ENCODE peak calls at places on chromosomes 2 and 18, in ten cellular contexts. Q, O, U, F, A, D, S, B, P and K are unnamed samples.

GRCh38 chr2:58494059-58494458 is 252.9 kb upstream of the FANCL start:
- DNase-seq in Q (no peak), O (no peak), U (no peak), F (no peak), A (no peak), D (no peak), S (no peak), B (no peak), P (no peak), K (no peak)

GRCh38 chr2:117931978-117932377 is 81.9 kb downstream of the CCDC93 start:
- DNase-seq in Q (no peak), O (no peak), U (no peak), F (no peak), A (no peak), D (no peak), S (no peak), B (no peak), P (no peak), K (no peak)

GRCh38 chr2:239509388-239510143 is 108.7 kb upstream of the HDAC4 start:
- DNase-seq in Q (no peak), O (no peak), U (no peak), F (no peak), A (no peak), D (no peak), S (no peak), B (no peak), P (no peak), K (no peak)

GRCh38 chr2:190503088-190503487 is 31.4 kb downstream of the NEMP2 start:
- DNase-seq in Q (no peak), O (no peak), U (no peak), F (no peak), A (no peak), D (no peak), S (no peak), B (no peak), P (no peak), K (no peak)

GRCh38 chr2:215811409-215812355 is 201.7 kb downstream of the MREG start:
- DNase-seq in Q (no peak), O (no peak), U (no peak), F (no peak), A (no peak), D (no peak), S (no peak), B (no peak), P (no peak), K (no peak)

GRCh38 chr2:152012697-152013096 is 86.1 kb downstream of the CACNB4 start:
- DNase-seq in Q (no peak), O (no peak), U (no peak), F (no peak), A (no peak), D (peak; percentile 29), S (no peak), B (no peak), P (no peak), K (no peak)

GRCh38 chr18:28078849-28079248 is 98.1 kb downstream of the CDH2 start:
- DNase-seq in Q (peak; percentile 39), O (no peak), U (no peak), F (no peak), A (no peak), D (no peak), S (no peak), B (no peak), P (no peak), K (no peak)

GRCh38 chr2:176134978-176135575 is 5.6 kb downstream of the HOXD8 start:
- DNase-seq in Q (no peak), O (no peak), U (no peak), F (no peak), A (no peak), D (peak; percentile 20), S (no peak), B (no peak), P (peak; percentile 65), K (no peak)

GRCh38 chr2:180591947-180592346 is 388.5 kb upstream of the UBE2E3 start:
- DNase-seq in Q (no peak), O (no peak), U (no peak), F (no peak), A (no peak), D (no peak), S (no peak), B (no peak), P (no peak), K (no peak)

GRCh38 chr2:164700390-164700789 is 79.1 kb upstream of the GRB14 start:
- DNase-seq in Q (peak; percentile 70), O (no peak), U (no peak), F (no peak), A (no peak), D (peak; percentile 15), S (no peak), B (no peak), P (no peak), K (no peak)

GRCh38 chr2:240974771-240975572 is 23.4 kb upstream of the SNED1 start:
- DNase-seq in Q (no peak), O (no peak), U (no peak), F (no peak), A (no peak), D (no peak), S (no peak), B (no peak), P (no peak), K (no peak)

GRCh38 chr2:60634443-60634842 is 81.0 kb upstream of the BCL11A start:
- DNase-seq in Q (peak; percentile 2), O (no peak), U (no peak), F (no peak), A (no peak), D (peak; percentile 34), S (no peak), B (no peak), P (no peak), K (no peak)

GRCh38 chr2:10932345-10933151 is 20.8 kb downstream of the KCNF1 start:
- DNase-seq in Q (no peak), O (no peak), U (no peak), F (no peak), A (no peak), D (peak; percentile 5), S (no peak), B (no peak), P (no peak), K (no peak)

DNA sequence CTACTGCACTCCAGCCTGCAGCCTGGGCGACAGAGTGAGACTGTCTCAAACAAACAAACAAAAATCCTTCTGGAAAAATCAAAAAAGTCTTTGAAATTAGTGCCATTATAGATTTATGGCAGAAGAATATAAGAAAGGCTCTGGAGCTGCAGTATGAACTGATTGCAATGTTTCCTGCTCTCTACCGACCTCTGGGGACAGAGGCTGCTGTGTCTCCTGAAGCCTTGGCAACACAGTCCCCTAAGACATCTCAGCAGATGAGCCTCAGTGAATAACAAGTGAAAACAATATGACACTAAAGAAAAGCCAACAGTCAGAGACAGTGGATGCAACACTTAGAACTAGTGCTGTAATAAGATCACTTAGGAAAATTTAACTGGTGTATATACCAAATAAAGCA is 494.9 kb upstream of the LRATD1 start:
- DNase-seq in Q (no peak), O (no peak), U (no peak), F (no peak), A (no peak), D (peak; percentile 10), S (no peak), B (peak; percentile 36), P (no peak), K (no peak)
- TF ChIP-seq CTCF in Q (no peak), O (no peak), U (no peak), F (no peak), A (no peak), D (peak; percentile 31), S (no peak), B (no peak), P (no peak), K (no peak)

DNA sequence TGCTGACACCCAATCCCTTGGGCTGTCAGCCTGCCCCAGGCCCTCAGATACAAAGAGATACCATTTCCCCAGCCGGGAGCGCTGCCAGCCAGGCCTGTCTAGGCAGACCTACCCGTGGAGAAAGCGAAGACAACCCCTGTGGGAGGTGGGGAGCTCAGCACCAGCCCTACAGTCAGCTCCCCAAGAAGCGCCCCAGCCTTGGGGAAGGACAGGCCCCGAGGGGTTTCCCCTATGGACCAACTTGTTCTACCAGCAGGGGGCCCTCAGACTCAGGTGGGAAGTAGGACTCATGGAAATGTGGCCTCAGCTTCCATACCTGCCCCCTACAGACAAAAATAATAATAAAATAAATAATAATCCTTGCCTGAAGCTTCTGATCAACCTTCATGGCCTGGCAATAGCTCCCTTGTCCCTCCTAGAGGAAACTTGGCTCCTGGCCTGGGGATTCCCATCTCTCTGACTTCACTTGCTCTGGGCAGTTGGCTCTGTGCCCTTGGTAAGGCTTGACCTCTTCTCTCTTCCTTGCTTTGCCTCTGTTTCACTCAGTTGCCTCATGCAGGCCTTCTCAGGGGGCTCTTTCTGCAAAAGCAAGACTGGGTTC is 7.0 kb downstream of the SLC35F6 start:
- DNase-seq in Q (peak; percentile 96), O (peak; percentile 68), U (peak; percentile 56), F (peak; percentile 88), A (no peak), D (peak; percentile 89), S (peak; percentile 44), B (no peak), P (peak; percentile 94), K (peak; percentile 57)
- TF ChIP-seq CTCF in Q (peak; percentile 33), O (peak; percentile 32), U (peak; percentile 39), F (peak; percentile 38), A (peak; percentile 34), D (peak; percentile 43), S (peak; percentile 51), B (peak; percentile 34), P (peak; percentile 11), K (peak; percentile 57)

GRCh38 chr2:37281916-37282315 is 42.7 kb downstream of the PRKD3 start:
- DNase-seq in Q (no peak), O (no peak), U (no peak), F (no peak), A (no peak), D (no peak), S (no peak), B (no peak), P (no peak), K (no peak)
- TF ChIP-seq CTCF in Q (no peak), O (no peak), U (no peak), F (no peak), A (no peak), D (peak; percentile 0), S (no peak), B (no peak), P (no peak), K (no peak)

GRCh38 chr2:201258666-201258999 is 1.7 kb upstream of the CASP8 start:
- DNase-seq in Q (no peak), O (no peak), U (no peak), F (no peak), A (no peak), D (no peak), S (no peak), B (no peak), P (no peak), K (no peak)

GRCh38 chr2:201259216-201259615 is 1.1 kb upstream of the CASP8 start:
- DNase-seq in Q (no peak), O (no peak), U (no peak), F (no peak), A (no peak), D (no peak), S (no peak), B (no peak), P (no peak), K (no peak)

GRCh38 chr2:201257381-201257940 is 2.9 kb upstream of the CASP8 start:
- DNase-seq in Q (no peak), O (no peak), U (no peak), F (no peak), A (no peak), D (no peak), S (no peak), B (no peak), P (no peak), K (peak; percentile 58)

GRCh38 chr2:201256001-201256544 is 4.3 kb upstream of the CASP8 start:
- DNase-seq in Q (peak; percentile 57), O (no peak), U (no peak), F (no peak), A (no peak), D (no peak), S (no peak), B (no peak), P (no peak), K (no peak)

GRCh38 chr2:201257941-201258665 is 2.2 kb upstream of the CASP8 start:
- DNase-seq in Q (peak; percentile 85), O (peak; percentile 34), U (no peak), F (peak; percentile 17), A (no peak), D (peak; percentile 92), S (peak; percentile 23), B (no peak), P (peak; percentile 79), K (peak; percentile 91)
- TF ChIP-seq CTCF in Q (no peak), O (peak; percentile 45), U (no peak), F (no peak), A (no peak), D (peak; percentile 21), S (no peak), B (no peak), P (no peak), K (no peak)